ENCODE peak calls at places on chromosomes 5 and 9, in eight cellular contexts. W is fibroblast of pulmonary artery; E is B cell; H is activated CD8-positive, alpha-beta T cell treated with anti-CD3 and anti-CD28 coated beads for 36 hours; Y is upper lobe of left lung; B is GM20000; T is brain microvascular endothelial cell; G is CD4-positive, alpha-beta T cell. C is an unnamed sample.

GRCh38 chr9:7234144-7234543 is 476.4 kb downstream of the KDM4C start:
- DNase-seq in W (peak), E (no peak), H (peak), Y (no peak), B (peak), T (peak), G (no peak), C (no peak)

GRCh38 chr5:61245486-61245885 is 83.2 kb upstream of the SMIM15 start:
- DNase-seq in W (peak), E (no peak), H (no peak), Y (no peak), B (no peak), T (no peak), G (no peak), C (no peak)

GRCh38 chr5:54861212-54861894 is 124.0 kb downstream of the ESM1 start:
- DNase-seq in W (peak), E (no peak), H (no peak), Y (no peak), B (no peak), T (peak), G (no peak), C (no peak)

GRCh38 chr5:54753753-54754152 is 231.6 kb downstream of the ESM1 start:
- DNase-seq in W (no peak), E (no peak), H (no peak), Y (no peak), B (no peak), T (no peak), G (no peak), C (no peak)

GRCh38 chr5:71894091-71894490 is 175.0 kb downstream of the CARTPT start:
- DNase-seq in W (no peak), E (no peak), H (no peak), Y (no peak), B (no peak), T (no peak), G (no peak), C (no peak)

GRCh38 chr9:112064871-112065270 is 110.2 kb downstream of the SUSD1 start:
- DNase-seq in W (no peak), E (no peak), H (no peak), Y (no peak), B (no peak), T (no peak), G (no peak), C (no peak)

GRCh38 chr5:174794941-174795672 is 70.7 kb downstream of the MSX2 start:
- DNase-seq in W (no peak), E (no peak), H (no peak), Y (no peak), B (no peak), T (peak), G (no peak), C (no peak)

GRCh38 chr5:54663876-54664275 is 146.3 kb downstream of the SNX18 start:
- DNase-seq in W (peak), E (no peak), H (no peak), Y (no peak), B (no peak), T (peak), G (no peak), C (no peak)

GRCh38 chr9:12956261-12956660 is 181.4 kb downstream of the LURAP1L start:
- DNase-seq in W (peak), E (no peak), H (no peak), Y (no peak), B (no peak), T (peak), G (no peak), C (no peak)

GRCh38 chr9:107948086-107948485 is 458.5 kb upstream of the KLF4 start:
- DNase-seq in W (no peak), E (no peak), H (no peak), Y (no peak), B (no peak), T (no peak), G (no peak), C (no peak)

DNA sequence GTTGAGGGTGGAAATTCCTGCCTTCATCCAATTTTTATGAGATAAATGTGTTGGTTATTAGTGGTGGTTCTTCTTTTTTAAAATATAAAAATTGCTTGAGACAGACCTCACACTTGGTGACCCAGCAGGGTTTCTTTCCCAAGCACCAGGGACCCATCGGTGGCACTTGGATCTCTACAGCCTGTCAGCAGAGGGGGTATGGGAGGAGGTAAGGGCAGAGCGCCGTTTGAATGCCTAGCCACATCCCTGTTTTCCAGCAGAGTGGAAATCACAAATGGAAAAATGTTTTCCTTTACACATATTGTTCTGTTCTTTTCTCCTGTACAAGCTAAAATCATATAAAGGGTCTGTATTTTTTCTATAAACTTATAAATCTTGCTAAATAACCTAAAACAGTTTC is 248.0 kb downstream of the NR3C1 start:
- DNase-seq in W (no peak), E (no peak), H (no peak), Y (no peak), B (no peak), T (no peak), G (no peak), C (no peak)
- TF ChIP-seq CTCF in W (no peak), E (no peak), H (no peak), Y (no peak), B (no peak), T (no peak), G (no peak), C (no peak)

DNA sequence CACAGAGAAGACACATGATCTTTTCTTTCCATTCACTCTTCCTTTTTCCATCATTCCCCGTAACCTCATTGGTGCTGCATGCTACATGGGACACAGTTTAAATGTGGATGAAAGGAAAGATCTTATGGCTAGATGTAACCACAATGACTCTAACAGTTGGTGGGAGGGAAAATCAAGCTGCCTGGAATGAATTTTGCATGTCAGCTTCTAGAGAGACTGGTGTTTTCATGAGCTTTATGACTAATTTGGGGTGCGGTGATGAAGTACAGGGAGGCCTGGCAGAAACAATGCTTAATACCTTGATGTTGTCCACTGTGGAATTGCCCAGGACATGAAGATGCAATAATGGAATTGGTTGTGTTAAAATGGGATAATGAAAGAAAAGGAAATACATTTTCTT is 55.9 kb upstream of the MYO10 start:
- DNase-seq in W (peak), E (no peak), H (no peak), Y (no peak), B (no peak), T (peak), G (no peak), C (no peak)
- TF ChIP-seq CTCF in W (no peak), E (no peak), H (no peak), Y (no peak), B (no peak), T (no peak), G (no peak), C (no peak)

GRCh38 chr9:35179347-35180271 is 17.8 kb downstream of the UNC13B start:
- DNase-seq in W (no peak), E (no peak), H (no peak), Y (no peak), B (no peak), T (no peak), G (no peak), C (no peak)
- TF ChIP-seq CTCF in W (no peak), E (no peak), H (no peak), Y (no peak), B (no peak), T (no peak), G (no peak), C (no peak)

GRCh38 chr9:6128030-6128429 is 87.6 kb upstream of the IL33 start:
- DNase-seq in W (no peak), E (no peak), H (no peak), Y (no peak), B (no peak), T (no peak), G (no peak), C (no peak)

GRCh38 chr9:6123402-6123801 is 92.2 kb upstream of the IL33 start:
- DNase-seq in W (no peak), E (no peak), H (no peak), Y (no peak), B (no peak), T (no peak), G (no peak), C (no peak)

GRCh38 chr9:6121707-6122106 is 93.9 kb upstream of the IL33 start:
- DNase-seq in W (peak), E (no peak), H (no peak), Y (no peak), B (no peak), T (no peak), G (no peak), C (no peak)

DNA sequence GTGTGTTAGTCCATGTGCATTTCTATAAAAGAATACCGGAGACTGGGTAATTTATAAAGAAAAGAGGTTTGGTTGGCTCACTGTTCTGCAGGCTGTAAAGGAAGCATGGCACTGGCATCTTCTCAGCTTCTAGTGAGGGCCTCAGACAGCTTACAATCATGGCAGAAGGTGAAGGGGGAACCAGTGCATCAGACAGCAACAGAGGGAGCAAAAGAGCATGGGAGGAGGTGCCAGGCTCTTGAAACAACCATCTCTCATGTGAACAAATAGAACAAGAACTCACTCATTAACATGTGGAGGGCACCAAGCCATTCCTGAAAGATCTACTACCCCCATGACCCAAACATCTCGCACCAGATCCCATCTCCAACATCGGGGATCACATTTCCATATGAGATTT is 89.2 kb upstream of the IL33 start:
- DNase-seq in W (no peak), E (no peak), H (no peak), Y (no peak), B (no peak), T (no peak), G (no peak), C (no peak)
- TF ChIP-seq CTCF in W (no peak), E (no peak), H (no peak), Y (no peak), B (no peak), T (peak), G (no peak), C (no peak)

GRCh38 chr9:3848445-3849114 is 322.8 kb upstream of the RFX3 start:
- DNase-seq in W (peak), E (no peak), H (no peak), Y (no peak), B (no peak), T (no peak), G (no peak), C (no peak)
- TF ChIP-seq CTCF in W (no peak), E (no peak), H (no peak), Y (no peak), B (no peak), T (peak), G (no peak), C (peak)

GRCh38 chr9:28005779-28006178 is 432.5 kb upstream of the C9orf72 start:
- DNase-seq in W (no peak), E (no peak), H (no peak), Y (no peak), B (no peak), T (no peak), G (no peak), C (no peak)
- TF ChIP-seq CTCF in W (no peak), E (no peak), H (no peak), Y (no peak), B (no peak), T (no peak), G (no peak), C (no peak)

GRCh38 chr9:102044133-102044532 is 305.7 kb upstream of the GRIN3A start:
- DNase-seq in W (no peak), E (no peak), H (no peak), Y (no peak), B (no peak), T (no peak), G (no peak), C (no peak)

GRCh38 chr9:102049586-102050246 is 311.3 kb upstream of the GRIN3A start:
- DNase-seq in W (no peak), E (no peak), H (no peak), Y (no peak), B (no peak), T (no peak), G (no peak), C (no peak)

GRCh38 chr9:102047549-102047948 is 309.1 kb upstream of the GRIN3A start:
- DNase-seq in W (no peak), E (no peak), H (no peak), Y (no peak), B (no peak), T (no peak), G (no peak), C (no peak)
- TF ChIP-seq CTCF in W (no peak), E (no peak), H (no peak), Y (no peak), B (no peak), T (no peak), G (no peak), C (no peak)

DNA sequence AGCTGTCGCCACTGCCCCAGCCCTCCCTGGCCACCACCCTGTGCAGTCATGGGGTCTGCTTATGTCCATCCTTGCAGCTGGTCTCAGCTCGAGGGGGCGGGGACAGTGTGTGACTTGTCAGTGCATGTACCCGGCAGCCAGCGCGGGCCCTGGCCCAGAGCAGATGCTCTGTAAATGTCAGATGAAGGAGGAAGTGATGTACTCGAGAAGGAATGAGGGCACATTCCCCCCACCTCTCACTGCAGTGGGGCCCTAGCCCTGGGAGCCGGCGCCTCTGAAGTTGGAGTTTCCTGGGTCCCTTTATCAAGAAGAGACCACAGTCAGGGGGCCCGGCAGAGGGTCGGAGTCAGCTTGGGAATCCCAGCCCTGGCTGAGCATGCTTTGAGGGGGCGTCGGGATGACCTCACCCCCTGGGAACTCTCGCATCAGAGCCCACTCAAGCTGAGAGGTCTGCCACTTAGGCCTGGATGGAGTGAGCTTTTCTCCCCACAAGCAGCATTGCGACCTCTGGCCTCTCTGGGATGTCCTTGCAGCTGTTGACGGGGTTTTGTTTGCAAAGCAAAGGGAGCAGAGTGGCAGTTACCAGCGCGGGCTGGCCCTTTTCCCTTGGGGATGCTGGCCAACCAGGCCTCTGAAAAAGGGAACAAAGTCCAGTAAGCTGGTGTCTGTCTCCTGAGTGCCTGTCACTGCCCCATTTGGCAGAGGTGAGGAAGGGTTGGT is 19.0 kb downstream of the NEURL1B start:
- DNase-seq in W (peak), E (no peak), H (no peak), Y (peak), B (no peak), T (peak), G (no peak), C (peak)
- TF ChIP-seq CTCF in W (no peak), E (no peak), H (no peak), Y (no peak), B (no peak), T (peak), G (no peak), C (no peak)

GRCh38 chr5:178859625-178860521 is at the start of gene ZNF354B:
- DNase-seq in W (peak), E (peak), H (peak), Y (peak), B (peak), T (peak), G (peak), C (peak)
- TF ChIP-seq CTCF in W (no peak), E (no peak), H (peak), Y (no peak), B (no peak), T (peak), G (no peak), C (no peak)

C was measured in type B pancreatic cell.